ENCODE peak calls at places on chromosomes 7 and 10, in ten cellular contexts. One of them, this sample, is unnamed.

GRCh38 chr7:139995034-139995915 is 67.5 kb downstream of the PARP12 start:
- DNase-seq in Caco-2: no peak
- DNase-seq in H1: no peak
- DNase-seq in AG04449: no peak
- DNase-seq in kidney epithelial cell: no peak
- DNase-seq in fibroblast of pulmonary artery: peak
- DNase-seq in ovary: no peak
- DNase-seq in cardiac fibroblast: peak
- DNase-seq in CD8-positive, alpha-beta T cell: no peak
- DNase-seq in left lung: no peak
- DNase-seq in this sample: peak

GRCh38 chr10:20891338-20891714 is 5.8 kb downstream of the NEBL start:
- DNase-seq in cardiac fibroblast: peak
- DNase-seq in CD8-positive, alpha-beta T cell: no peak
- DNase-seq in ovary: no peak
- DNase-seq in left lung: no peak
- DNase-seq in fibroblast of pulmonary artery: peak
- DNase-seq in H1: no peak
- DNase-seq in Caco-2: no peak
- DNase-seq in kidney epithelial cell: peak
- DNase-seq in AG04449: no peak
- DNase-seq in this sample: peak

GRCh38 chr7:93697901-93698300 is 123.4 kb upstream of the CALCR start:
- DNase-seq in ovary: no peak
- DNase-seq in fibroblast of pulmonary artery: no peak
- DNase-seq in left lung: no peak
- DNase-seq in cardiac fibroblast: no peak
- DNase-seq in AG04449: no peak
- DNase-seq in CD8-positive, alpha-beta T cell: no peak
- DNase-seq in Caco-2: no peak
- DNase-seq in H1: no peak
- DNase-seq in kidney epithelial cell: no peak
- DNase-seq in this sample: no peak

GRCh38 chr10:28496481-28496961 is 36.4 kb upstream of the WAC start:
- DNase-seq in kidney epithelial cell: no peak
- DNase-seq in cardiac fibroblast: no peak
- DNase-seq in left lung: no peak
- DNase-seq in ovary: no peak
- DNase-seq in AG04449: no peak
- DNase-seq in H1: no peak
- DNase-seq in Caco-2: peak
- DNase-seq in fibroblast of pulmonary artery: no peak
- DNase-seq in CD8-positive, alpha-beta T cell: no peak
- DNase-seq in this sample: no peak

GRCh38 chr10:17915181-17915580 is 36.5 kb upstream of the SLC39A12 start:
- DNase-seq in left lung: no peak
- DNase-seq in H1: no peak
- DNase-seq in CD8-positive, alpha-beta T cell: no peak
- DNase-seq in AG04449: no peak
- DNase-seq in cardiac fibroblast: peak
- DNase-seq in Caco-2: no peak
- DNase-seq in kidney epithelial cell: no peak
- DNase-seq in fibroblast of pulmonary artery: peak
- DNase-seq in ovary: no peak
- DNase-seq in this sample: peak

GRCh38 chr7:31307941-31308340 is 32.6 kb downstream of the NEUROD6 start:
- DNase-seq in Caco-2: no peak
- DNase-seq in H1: no peak
- DNase-seq in kidney epithelial cell: no peak
- DNase-seq in ovary: no peak
- DNase-seq in fibroblast of pulmonary artery: no peak
- DNase-seq in CD8-positive, alpha-beta T cell: no peak
- DNase-seq in AG04449: no peak
- DNase-seq in cardiac fibroblast: no peak
- DNase-seq in left lung: no peak
- DNase-seq in this sample: no peak

GRCh38 chr7:44046321-44047061 is 2.0 kb downstream of the DBNL start:
- DNase-seq in kidney epithelial cell: no peak
- DNase-seq in ovary: no peak
- DNase-seq in left lung: peak
- DNase-seq in cardiac fibroblast: no peak
- DNase-seq in CD8-positive, alpha-beta T cell: no peak
- DNase-seq in H1: no peak
- DNase-seq in Caco-2: no peak
- DNase-seq in fibroblast of pulmonary artery: no peak
- DNase-seq in AG04449: no peak
- DNase-seq in this sample: no peak

GRCh38 chr7:98867271-98867701 is 2.5 kb downstream of the TMEM130 start:
- DNase-seq in ovary: no peak
- DNase-seq in H1: no peak
- DNase-seq in left lung: no peak
- DNase-seq in kidney epithelial cell: no peak
- DNase-seq in Caco-2: no peak
- DNase-seq in fibroblast of pulmonary artery: no peak
- DNase-seq in cardiac fibroblast: no peak
- DNase-seq in CD8-positive, alpha-beta T cell: no peak
- DNase-seq in AG04449: no peak
- DNase-seq in this sample: peak

GRCh38 chr10:78763651-78764395 is 304.9 kb upstream of the ZMIZ1 start:
- DNase-seq in ovary: peak
- DNase-seq in CD8-positive, alpha-beta T cell: no peak
- DNase-seq in cardiac fibroblast: no peak
- DNase-seq in left lung: no peak
- DNase-seq in Caco-2: no peak
- DNase-seq in fibroblast of pulmonary artery: no peak
- DNase-seq in kidney epithelial cell: no peak
- DNase-seq in H1: no peak
- DNase-seq in AG04449: no peak
- DNase-seq in this sample: no peak

GRCh38 chr10:43809211-43809930 is 160.7 kb upstream of the ZNF32 start:
- DNase-seq in fibroblast of pulmonary artery: peak
- DNase-seq in left lung: no peak
- DNase-seq in CD8-positive, alpha-beta T cell: no peak
- DNase-seq in Caco-2: no peak
- DNase-seq in ovary: no peak
- DNase-seq in cardiac fibroblast: peak
- DNase-seq in kidney epithelial cell: peak
- DNase-seq in H1: no peak
- DNase-seq in AG04449: peak
- DNase-seq in this sample: peak

GRCh38 chr10:118594392-118595063 is 920 bp downstream of the PRLHR start:
- DNase-seq in H1: peak
- DNase-seq in kidney epithelial cell: no peak
- DNase-seq in left lung: peak
- DNase-seq in AG04449: no peak
- DNase-seq in Caco-2: peak
- DNase-seq in cardiac fibroblast: peak
- DNase-seq in fibroblast of pulmonary artery: peak
- DNase-seq in CD8-positive, alpha-beta T cell: peak
- DNase-seq in ovary: peak
- DNase-seq in this sample: peak

GRCh38 chr7:79523426-79523825 is 70.0 kb upstream of the MAGI2 start:
- DNase-seq in CD8-positive, alpha-beta T cell: no peak
- DNase-seq in cardiac fibroblast: peak
- DNase-seq in H1: no peak
- DNase-seq in kidney epithelial cell: no peak
- DNase-seq in Caco-2: no peak
- DNase-seq in fibroblast of pulmonary artery: peak
- DNase-seq in left lung: no peak
- DNase-seq in ovary: no peak
- DNase-seq in AG04449: peak
- DNase-seq in this sample: peak

GRCh38 chr10:120414946-120415345 is 42.1 kb upstream of the PLPP4 start:
- DNase-seq in ovary: no peak
- DNase-seq in fibroblast of pulmonary artery: no peak
- DNase-seq in H1: no peak
- DNase-seq in AG04449: no peak
- DNase-seq in left lung: no peak
- DNase-seq in kidney epithelial cell: no peak
- DNase-seq in Caco-2: no peak
- DNase-seq in cardiac fibroblast: no peak
- DNase-seq in CD8-positive, alpha-beta T cell: no peak
- DNase-seq in this sample: no peak

GRCh38 chr7:71442492-71443196 is 310.7 kb downstream of the GALNT17 start:
- DNase-seq in H1: no peak
- DNase-seq in fibroblast of pulmonary artery: no peak
- DNase-seq in kidney epithelial cell: no peak
- DNase-seq in AG04449: no peak
- DNase-seq in left lung: no peak
- DNase-seq in CD8-positive, alpha-beta T cell: no peak
- DNase-seq in Caco-2: no peak
- DNase-seq in ovary: no peak
- DNase-seq in cardiac fibroblast: no peak
- DNase-seq in this sample: no peak

GRCh38 chr7:101411477-101411954 is 48.8 kb downstream of the COL26A1 start:
- DNase-seq in ovary: no peak
- DNase-seq in fibroblast of pulmonary artery: no peak
- DNase-seq in H1: no peak
- DNase-seq in AG04449: no peak
- DNase-seq in kidney epithelial cell: no peak
- DNase-seq in left lung: no peak
- DNase-seq in cardiac fibroblast: no peak
- DNase-seq in Caco-2: no peak
- DNase-seq in CD8-positive, alpha-beta T cell: no peak
- DNase-seq in this sample: no peak

GRCh38 chr7:151381333-151382078 is 28.3 kb downstream of the WDR86 start:
- DNase-seq in left lung: peak
- DNase-seq in fibroblast of pulmonary artery: no peak
- DNase-seq in kidney epithelial cell: no peak
- DNase-seq in AG04449: no peak
- DNase-seq in H1: peak
- DNase-seq in cardiac fibroblast: no peak
- DNase-seq in Caco-2: no peak
- DNase-seq in CD8-positive, alpha-beta T cell: peak
- DNase-seq in ovary: no peak
- DNase-seq in this sample: no peak
- H3K4me3 ChIP-seq in left lung: peak
- H3K4me3 ChIP-seq in fibroblast of pulmonary artery: no peak
- H3K4me3 ChIP-seq in kidney epithelial cell: no peak
- H3K4me3 ChIP-seq in AG04449: no peak
- H3K4me3 ChIP-seq in H1: peak
- H3K4me3 ChIP-seq in cardiac fibroblast: no peak
- H3K4me3 ChIP-seq in Caco-2: peak
- H3K4me3 ChIP-seq in CD8-positive, alpha-beta T cell: peak
- H3K4me3 ChIP-seq in ovary: peak
- H3K4me3 ChIP-seq in this sample: no peak

GRCh38 chr7:52843436-52843835 is 192.0 kb upstream of the POM121L12 start:
- DNase-seq in fibroblast of pulmonary artery: no peak
- DNase-seq in kidney epithelial cell: no peak
- DNase-seq in ovary: no peak
- DNase-seq in Caco-2: no peak
- DNase-seq in left lung: no peak
- DNase-seq in AG04449: no peak
- DNase-seq in CD8-positive, alpha-beta T cell: no peak
- DNase-seq in H1: no peak
- DNase-seq in cardiac fibroblast: no peak
- DNase-seq in this sample: no peak
- TF ChIP-seq CTCF in fibroblast of pulmonary artery: no peak
- TF ChIP-seq CTCF in kidney epithelial cell: no peak
- TF ChIP-seq CTCF in ovary: no peak
- TF ChIP-seq CTCF in Caco-2: no peak
- TF ChIP-seq CTCF in left lung: no peak
- TF ChIP-seq CTCF in AG04449: no peak
- TF ChIP-seq CTCF in CD8-positive, alpha-beta T cell: no peak
- TF ChIP-seq CTCF in H1: no peak
- TF ChIP-seq CTCF in cardiac fibroblast: no peak
- TF ChIP-seq CTCF in this sample: no peak

DNA sequence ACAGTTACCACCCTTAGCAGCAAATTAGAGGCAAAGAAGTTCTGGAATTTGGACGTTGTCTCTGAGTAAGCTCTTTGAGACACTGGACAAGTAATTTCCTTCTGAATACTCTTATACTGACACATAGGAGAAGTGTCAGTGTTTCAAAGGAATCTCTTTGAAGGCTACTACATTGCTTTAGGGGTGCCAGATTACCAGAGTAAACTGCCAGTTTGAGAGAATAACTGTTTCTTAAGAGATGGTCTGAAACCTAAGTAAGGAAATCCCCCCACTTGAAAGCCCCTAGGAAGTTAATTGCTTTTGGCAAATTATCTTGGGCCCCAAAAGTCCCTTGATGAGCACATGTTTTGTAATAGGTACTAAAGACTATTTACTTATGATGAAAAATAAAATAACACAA is 3.4 kb downstream of the FAS start:
- DNase-seq in cardiac fibroblast: peak
- DNase-seq in H1: no peak
- DNase-seq in fibroblast of pulmonary artery: no peak
- DNase-seq in Caco-2: no peak
- DNase-seq in CD8-positive, alpha-beta T cell: no peak
- DNase-seq in AG04449: no peak
- DNase-seq in left lung: no peak
- DNase-seq in kidney epithelial cell: no peak
- DNase-seq in ovary: no peak
- DNase-seq in this sample: peak
- H3K4me3 ChIP-seq in cardiac fibroblast: no peak
- H3K4me3 ChIP-seq in H1: peak
- H3K4me3 ChIP-seq in fibroblast of pulmonary artery: peak
- H3K4me3 ChIP-seq in Caco-2: no peak
- H3K4me3 ChIP-seq in CD8-positive, alpha-beta T cell: no peak
- H3K4me3 ChIP-seq in AG04449: no peak
- H3K4me3 ChIP-seq in left lung: peak
- H3K4me3 ChIP-seq in kidney epithelial cell: no peak
- H3K4me3 ChIP-seq in ovary: peak
- H3K4me3 ChIP-seq in this sample: peak

DNA sequence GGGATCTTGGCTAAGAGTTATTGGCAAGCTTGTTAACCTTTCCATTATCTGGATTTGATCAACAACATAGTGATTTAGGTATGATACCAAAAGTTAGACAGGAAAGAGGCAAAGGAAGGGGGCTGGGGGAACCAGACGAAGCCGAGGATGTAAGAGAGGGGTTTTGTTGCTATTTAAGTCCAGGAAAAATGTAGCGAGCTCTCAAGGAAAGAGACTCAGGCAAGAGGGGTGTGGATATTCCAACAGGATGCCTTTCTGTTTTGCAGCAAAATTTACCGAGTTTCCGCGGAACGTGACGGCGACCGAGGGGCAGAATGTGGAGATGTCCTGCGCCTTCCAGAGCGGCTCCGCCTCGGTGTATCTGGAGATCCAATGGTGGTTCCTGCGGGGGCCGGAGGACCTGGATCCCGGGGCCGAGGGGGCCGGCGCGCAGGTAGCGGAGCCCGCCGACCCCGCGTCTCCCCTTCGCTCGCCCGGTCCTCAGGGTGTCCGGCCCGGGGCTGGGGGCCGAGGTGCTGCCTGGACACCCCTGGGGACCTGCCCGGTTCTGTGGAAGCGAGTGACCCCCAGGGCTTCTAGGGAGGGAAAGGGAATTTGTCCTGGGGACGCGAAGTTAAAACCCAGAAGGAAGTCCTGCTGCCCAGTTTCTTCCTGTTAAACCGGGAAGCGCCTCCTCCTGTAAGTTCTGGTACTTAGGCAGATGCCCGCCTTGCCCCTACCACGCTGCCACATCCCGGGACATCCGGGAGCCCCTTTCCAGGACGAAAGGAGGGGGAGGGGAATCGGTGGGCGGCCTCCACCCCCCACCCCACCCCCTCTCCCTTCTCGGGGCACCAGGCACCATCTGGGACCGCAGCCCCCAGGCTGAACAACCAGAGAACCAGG is 2.4 kb downstream of the VSTM2A start:
- DNase-seq in CD8-positive, alpha-beta T cell: no peak
- DNase-seq in fibroblast of pulmonary artery: no peak
- DNase-seq in Caco-2: no peak
- DNase-seq in kidney epithelial cell: no peak
- DNase-seq in left lung: peak
- DNase-seq in AG04449: no peak
- DNase-seq in ovary: no peak
- DNase-seq in cardiac fibroblast: no peak
- DNase-seq in H1: peak
- DNase-seq in this sample: no peak
- TF ChIP-seq CTCF in CD8-positive, alpha-beta T cell: no peak
- TF ChIP-seq CTCF in fibroblast of pulmonary artery: no peak
- TF ChIP-seq CTCF in Caco-2: no peak
- TF ChIP-seq CTCF in kidney epithelial cell: no peak
- TF ChIP-seq CTCF in left lung: no peak
- TF ChIP-seq CTCF in AG04449: no peak
- TF ChIP-seq CTCF in ovary: no peak
- TF ChIP-seq CTCF in cardiac fibroblast: no peak
- TF ChIP-seq CTCF in H1: no peak
- TF ChIP-seq CTCF in this sample: no peak

This sample was measured in fibroblast of the aortic adventitia.